ENCODE peak calls at places on chromosomes 2 and 18, in ten cellular contexts. V is mesendoderm, U is GM23248, X is neuronal stem cell, I is adipocyte, A is mesenchymal stem cell, N is fibroblast of lung, B is neural progenitor cell, G is HCT116, H is colonic mucosa. K is an unnamed sample. For H3K4me1, the result is how much of the 10 kb centered on the place peaks cover.

GRCh38 chr2:128422571-128422970 is 103.9 kb upstream of the HS6ST1 start:
- DNase-seq in V (no peak), U (peak), X (no peak), I (peak), A (peak), N (peak), B (no peak), G (no peak), H (peak), K (no peak)

GRCh38 chr18:67151366-67151765 is 365.2 kb downstream of the DSEL start:
- DNase-seq in V (peak), U (no peak), X (no peak), I (no peak), A (no peak), N (no peak), B (peak), G (no peak), H (no peak), K (no peak)

GRCh38 chr18:23932385-23933067 is 82.0 kb upstream of the TTC39C start:
- DNase-seq in V (no peak), U (no peak), X (no peak), I (peak), A (no peak), N (no peak), B (no peak), G (no peak), H (no peak), K (no peak)

GRCh38 chr2:118881490-118882129 is 34.2 kb upstream of the EN1 start:
- DNase-seq in V (peak), U (peak), X (no peak), I (peak), A (peak), N (peak), B (peak), G (peak), H (peak), K (peak)

GRCh38 chr2:120846406-120847095 is 110.9 kb downstream of the GLI2 start:
- DNase-seq in V (no peak), U (no peak), X (no peak), I (no peak), A (no peak), N (no peak), B (no peak), G (no peak), H (no peak), K (no peak)

GRCh38 chr18:46755315-46756171 is 1.3 kb downstream of the ST8SIA5 start:
- DNase-seq in V (peak), U (no peak), X (peak), I (no peak), A (peak), N (no peak), B (peak), G (no peak), H (no peak), K (no peak)

GRCh38 chr2:15939854-15940660 is at the start of gene MYCN:
- DNase-seq in V (peak), U (no peak), X (peak), I (no peak), A (peak), N (no peak), B (peak), G (no peak), H (peak), K (peak)

GRCh38 chr2:199431748-199432213 is 26.0 kb downstream of the SATB2 start:
- DNase-seq in V (peak), U (no peak), X (no peak), I (no peak), A (peak), N (peak), B (peak), G (peak), H (no peak), K (no peak)

GRCh38 chr2:69043736-69044400 is 30.9 kb downstream of the ANTXR1 start:
- DNase-seq in V (no peak), U (no peak), X (no peak), I (no peak), A (no peak), N (no peak), B (no peak), G (no peak), H (no peak), K (no peak)

GRCh38 chr18:79197531-79197930 is 128.3 kb downstream of the ATP9B start:
- DNase-seq in V (no peak), U (no peak), X (no peak), I (no peak), A (no peak), N (no peak), B (no peak), G (no peak), H (no peak), K (no peak)

GRCh38 chr2:241218131-241219029 is 29.9 kb downstream of the ANO7 start:
- DNase-seq in V (peak), U (peak), X (peak), I (peak), A (peak), N (peak), B (peak), G (no peak), H (peak), K (peak)

GRCh38 chr2:10006248-10007147 is 36.9 kb upstream of the KLF11 start:
- DNase-seq in V (peak), U (peak), X (no peak), I (no peak), A (no peak), N (peak), B (no peak), G (peak), H (no peak), K (no peak)

GRCh38 chr2:25851740-25852503 is 26.4 kb downstream of the ASXL2 start:
- DNase-seq in V (peak), U (peak), X (peak), I (peak), A (peak), N (peak), B (peak), G (peak), H (peak), K (no peak)

GRCh38 chr2:197107291-197108269 is 181.1 kb upstream of the PGAP1 start:
- DNase-seq in V (peak), U (peak), X (no peak), I (peak), A (peak), N (peak), B (no peak), G (no peak), H (no peak), K (no peak)

GRCh38 chr2:233453916-233454315 is 99.6 kb downstream of the DGKD start:
- DNase-seq in V (no peak), U (no peak), X (no peak), I (no peak), A (no peak), N (no peak), B (no peak), G (no peak), H (no peak), K (no peak)

GRCh38 chr2:225670111-225670974 is 270.8 kb downstream of the NYAP2 start:
- DNase-seq in V (peak), U (peak), X (no peak), I (peak), A (peak), N (peak), B (peak), G (peak), H (no peak), K (peak)

GRCh38 chr2:85888020-85888744 is 608 bp downstream of the ST3GAL5 start:
- DNase-seq in V (peak), U (peak), X (no peak), I (peak), A (peak), N (no peak), B (peak), G (no peak), H (peak), K (no peak)

GRCh38 chr18:38367473-38367872 is 801.9 kb upstream of the CELF4 start:
- DNase-seq in V (peak), U (no peak), X (no peak), I (no peak), A (no peak), N (no peak), B (no peak), G (no peak), H (no peak), K (no peak)

GRCh38 chr2:8380026-8380425 is 301.8 kb upstream of the ID2 start:
- DNase-seq in V (no peak), U (no peak), X (no peak), I (no peak), A (peak), N (no peak), B (no peak), G (no peak), H (no peak), K (no peak)

GRCh38 chr2:236965021-236965840 is 120.5 kb upstream of the COPS8 start:
- DNase-seq in V (peak), U (no peak), X (no peak), I (no peak), A (no peak), N (no peak), B (no peak), G (no peak), H (no peak), K (peak)

GRCh38 chr2:204260162-204260877 is 285.0 kb upstream of the PARD3B start:
- DNase-seq in V (peak), U (peak), X (peak), I (peak), A (peak), N (peak), B (peak), G (peak), H (peak), K (peak)

GRCh38 chr2:46257476-46257875 is 39.7 kb upstream of the EPAS1 start:
- DNase-seq in V (no peak), U (peak), X (no peak), I (peak), A (peak), N (peak), B (no peak), G (no peak), H (no peak), K (no peak)

GRCh38 chr2:77397763-77398162 is 124.4 kb downstream of the LRRTM4 start:
- DNase-seq in V (peak), U (no peak), X (no peak), I (no peak), A (no peak), N (no peak), B (no peak), G (no peak), H (no peak), K (no peak)

GRCh38 chr2:232325324-232326273 is 53.0 kb upstream of the ALPP start:
- DNase-seq in V (peak), U (peak), X (peak), I (peak), A (peak), N (peak), B (peak), G (no peak), H (peak), K (peak)

GRCh38 chr2:231673348-231673770 is 35.0 kb upstream of the PTMA start:
- DNase-seq in V (peak), U (no peak), X (no peak), I (no peak), A (peak), N (peak), B (peak), G (peak), H (peak), K (no peak)

GRCh38 chr2:44975571-44976450 is 33.4 kb downstream of the SIX2 start:
- DNase-seq in V (peak), U (no peak), X (no peak), I (no peak), A (no peak), N (peak), B (peak), G (no peak), H (no peak), K (no peak)

GRCh38 chr2:53632714-53633113 is 134.9 kb upstream of the CHAC2 start:
- DNase-seq in V (no peak), U (peak), X (no peak), I (peak), A (peak), N (peak), B (no peak), G (no peak), H (no peak), K (no peak)

GRCh38 chr2:33136056-33136455 is 189.3 kb downstream of the LTBP1 start:
- DNase-seq in V (no peak), U (peak), X (no peak), I (peak), A (no peak), N (no peak), B (no peak), G (no peak), H (no peak), K (no peak)

GRCh38 chr2:85255813-85256581 is 71.8 kb downstream of the TGOLN2 start:
- DNase-seq in V (peak), U (peak), X (peak), I (peak), A (peak), N (peak), B (peak), G (no peak), H (no peak), K (peak)

GRCh38 chr2:584863-585823 is 92.1 kb downstream of the TMEM18 start:
- DNase-seq in V (no peak), U (no peak), X (no peak), I (no peak), A (no peak), N (no peak), B (peak), G (no peak), H (no peak), K (no peak)

GRCh38 chr2:154912215-154912614 is 213.7 kb downstream of the KCNJ3 start:
- DNase-seq in V (no peak), U (no peak), X (no peak), I (no peak), A (no peak), N (no peak), B (no peak), G (no peak), H (peak), K (no peak)

GRCh38 chr18:8461544-8461943 is 147.7 kb upstream of the RAB12 start:
- DNase-seq in V (no peak), U (no peak), X (no peak), I (no peak), A (no peak), N (no peak), B (no peak), G (no peak), H (no peak), K (no peak)

GRCh38 chr2:205752421-205752820 is 70.1 kb downstream of the NRP2 start:
- DNase-seq in V (no peak), U (no peak), X (no peak), I (no peak), A (no peak), N (peak), B (no peak), G (no peak), H (no peak), K (no peak)

GRCh38 chr2:195312662-195313061 is 344.4 kb upstream of the SLC39A10 start:
- DNase-seq in V (peak), U (no peak), X (no peak), I (no peak), A (no peak), N (no peak), B (no peak), G (no peak), H (no peak), K (no peak)

DNA sequence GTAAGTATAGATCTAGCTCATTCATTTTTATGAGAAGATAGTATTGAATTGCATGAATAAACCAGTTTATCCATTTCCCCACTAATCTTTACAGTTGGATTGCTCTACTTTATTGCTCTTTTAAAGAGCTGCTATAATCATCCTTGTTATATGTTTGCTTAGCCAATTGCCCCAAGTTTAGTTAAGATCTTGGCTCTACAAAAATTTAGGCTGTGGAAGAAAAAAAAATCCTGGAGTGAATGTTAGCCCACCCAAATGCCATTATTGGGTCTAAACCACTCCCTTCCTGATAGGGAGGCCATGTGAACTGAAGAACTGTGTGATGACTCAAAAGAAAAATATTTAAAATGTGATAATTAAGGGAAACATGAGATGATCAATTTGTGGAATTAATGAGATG is 2.9 kb downstream of the ALS2 start:
- DNase-seq in V (no peak), U (no peak), X (no peak), I (no peak), A (no peak), N (no peak), B (no peak), G (no peak), H (no peak), K (no peak)
- H3K9ac ChIP-seq in V (no peak), U (peak), X (no peak), I (no peak), A (no peak), N (no peak), B (no peak), G (no peak), H (no peak), K (no peak)

GRCh38 chr2:234967874-234968208 is 16.0 kb downstream of the SH3BP4 start:
- DNase-seq in V (no peak), U (no peak), X (no peak), I (no peak), A (no peak), N (no peak), B (no peak), G (no peak), H (no peak), K (no peak)
- H3K4me1 ChIP-seq in V (under half), U (half or more), X (under half), I (half or more), A (half or more), N (under half), B (under half), G (half or more), H (under half), K (under half)

GRCh38 chr2:166229678-166230023 is 101.8 kb upstream of the SCN1A start:
- DNase-seq in V (no peak), U (no peak), X (no peak), I (no peak), A (no peak), N (no peak), B (no peak), G (no peak), H (no peak), K (no peak)
- H3K9ac ChIP-seq in V (no peak), U (no peak), X (no peak), I (no peak), A (no peak), N (no peak), B (no peak), G (no peak), H (no peak), K (no peak)

GRCh38 chr2:72973566-72974435 is 56.5 kb downstream of the EMX1 start:
- DNase-seq in V (peak), U (peak), X (peak), I (peak), A (peak), N (peak), B (peak), G (peak), H (peak), K (peak)

GRCh38 chr2:72975017-72975416 is 57.7 kb downstream of the EMX1 start:
- DNase-seq in V (no peak), U (no peak), X (no peak), I (no peak), A (no peak), N (no peak), B (no peak), G (no peak), H (no peak), K (no peak)

GRCh38 chr2:72974436-72974754 is 57.1 kb downstream of the EMX1 start:
- DNase-seq in V (no peak), U (no peak), X (no peak), I (no peak), A (no peak), N (no peak), B (no peak), G (no peak), H (no peak), K (no peak)

GRCh38 chr2:72971036-72971435 is 53.7 kb downstream of the EMX1 start:
- DNase-seq in V (peak), U (no peak), X (no peak), I (no peak), A (no peak), N (no peak), B (no peak), G (no peak), H (no peak), K (no peak)

DNA sequence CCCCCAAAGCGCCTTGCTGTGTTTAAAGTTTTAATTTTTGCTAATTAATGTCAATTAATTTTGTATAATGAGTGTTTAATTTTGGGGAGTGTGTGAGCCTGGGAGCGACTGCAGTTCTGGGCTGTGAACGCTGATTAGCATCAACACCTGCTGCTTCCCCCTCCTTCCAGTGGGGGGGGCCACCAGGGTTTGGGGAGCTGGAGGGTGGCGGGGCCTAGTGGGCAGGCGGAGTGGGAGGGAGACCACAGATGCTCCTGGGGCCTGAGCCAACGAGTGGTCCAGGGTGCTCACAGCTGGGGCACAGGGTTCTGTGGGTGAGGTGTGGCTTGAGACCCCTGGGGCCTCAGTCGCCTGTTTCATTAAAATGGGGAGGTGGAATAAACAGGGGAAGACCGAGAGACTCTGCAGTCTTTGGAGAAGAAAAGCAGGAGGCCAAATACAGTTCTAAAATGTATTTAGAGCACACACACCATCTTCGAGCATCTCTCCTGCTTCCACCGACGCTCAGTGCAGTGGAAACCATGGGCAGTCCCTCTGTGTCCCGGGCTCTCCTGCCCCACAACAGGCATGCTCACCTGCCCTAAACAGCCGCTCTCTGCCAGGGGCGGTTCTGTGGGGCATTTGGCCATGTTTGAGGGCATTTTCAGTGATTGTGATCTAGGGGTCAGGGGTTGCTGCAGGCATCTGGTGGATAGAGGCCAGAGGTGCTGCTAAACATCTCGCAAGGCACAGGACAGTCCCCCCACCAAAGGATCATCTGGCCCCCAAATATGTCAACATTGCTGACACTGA is 55.6 kb downstream of the EMX1 start:
- DNase-seq in V (no peak), U (no peak), X (no peak), I (no peak), A (no peak), N (no peak), B (no peak), G (no peak), H (no peak), K (no peak)
- H3K4me1 ChIP-seq in V (under half), U (under half), X (under half), I (under half), A (under half), N (under half), B (under half), G (under half), H (under half), K (under half)

GRCh38 chr2:28583899-28584553 is 88.2 kb downstream of the PLB1 start:
- DNase-seq in V (peak), U (peak), X (no peak), I (peak), A (peak), N (peak), B (no peak), G (peak), H (peak), K (no peak)
- H3K9ac ChIP-seq in V (no peak), U (peak), X (no peak), I (peak), A (peak), N (no peak), B (no peak), G (peak), H (no peak), K (no peak)

DNA sequence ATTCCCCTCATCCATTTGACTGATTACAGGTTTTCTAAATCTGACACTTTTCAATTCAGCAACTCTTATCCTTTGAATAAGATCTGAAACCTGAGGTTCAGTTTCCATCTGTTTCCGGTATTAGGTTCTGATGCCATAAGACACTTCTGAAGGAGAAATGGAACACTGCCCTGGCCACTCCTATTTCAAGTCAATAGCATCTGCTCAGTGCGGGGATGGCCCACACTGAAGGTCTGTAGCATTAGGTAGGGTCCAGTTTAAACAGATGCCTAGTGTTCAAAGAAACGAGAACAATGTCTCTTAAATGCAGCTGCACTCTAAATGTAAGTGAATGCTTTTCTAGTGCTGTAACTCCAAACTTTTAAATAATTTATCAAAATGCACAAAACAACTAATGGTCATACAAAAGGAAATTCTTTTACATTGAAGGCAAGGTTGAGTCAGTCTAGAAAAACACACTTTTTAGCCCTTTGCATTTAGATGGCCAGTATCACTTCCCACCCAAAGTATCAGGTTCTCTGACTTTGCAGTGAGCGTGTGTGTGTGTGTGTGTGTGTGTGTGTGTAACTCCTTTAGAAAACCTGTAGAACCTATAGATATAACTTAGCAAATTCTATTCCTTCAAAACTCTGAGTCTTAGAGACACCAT is 78.2 kb downstream of the STK39 start:
- DNase-seq in V (no peak), U (no peak), X (no peak), I (no peak), A (no peak), N (peak), B (no peak), G (no peak), H (no peak), K (no peak)
- H3K4me1 ChIP-seq in V (under half), U (under half), X (under half), I (under half), A (under half), N (under half), B (half or more), G (half or more), H (under half), K (under half)